ENCODE peak calls at places on chromosomes 6 and 20, in eight cellular contexts. A is cardiac muscle cell, J is suprapubic skin, P is fibroblast of mammary gland, F is endothelial cell of umbilical vein, N is brain microvascular endothelial cell, D is hepatocyte, W is IMR-90. S is an unnamed sample.

GRCh38 chr20:38139919-38140753 is 24.9 kb downstream of the TGM2 start:
- DNase-seq in P (no peak), A (no peak), D (peak), J (no peak), N (peak), F (peak), W (no peak), S (no peak)

GRCh38 chr20:24950836-24951525 is 1.9 kb downstream of the CST7 start:
- DNase-seq in N (no peak), W (no peak), A (no peak), F (no peak), D (no peak), J (no peak), P (no peak), S (no peak)

GRCh38 chr6:101666256-101666655 is 272.7 kb downstream of the GRIK2 start:
- DNase-seq in A (no peak), P (peak), J (no peak), W (peak), D (no peak), F (no peak), N (peak), S (no peak)

GRCh38 chr6:129590408-129591022 is 119.5 kb downstream of the ARHGAP18 start:
- DNase-seq in A (no peak), J (no peak), D (no peak), P (peak), W (peak), N (peak), F (peak), S (no peak)

GRCh38 chr6:166765234-166765541 is 138.1 kb upstream of the RPS6KA2 start:
- DNase-seq in J (no peak), D (no peak), N (no peak), A (no peak), F (no peak), W (no peak), P (no peak), S (no peak)

GRCh38 chr6:56938634-56939294 is 16.1 kb upstream of the BEND6 start:
- DNase-seq in W (peak), P (peak), N (peak), J (no peak), F (peak), D (peak), A (no peak), S (no peak)

GRCh38 chr20:55135923-55136322 is 660.5 kb downstream of the DOK5 start:
- DNase-seq in P (no peak), N (no peak), J (no peak), F (no peak), D (no peak), A (no peak), W (no peak), S (no peak)

GRCh38 chr6:12008366-12009179 is 3.5 kb upstream of the HIVEP1 start:
- DNase-seq in W (peak), A (peak), D (peak), F (peak), N (peak), P (peak), J (peak), S (peak)

GRCh38 chr6:138925806-138926205 is 62.2 kb downstream of the REPS1 start:
- DNase-seq in F (no peak), D (no peak), P (no peak), N (no peak), J (no peak), A (no peak), W (no peak), S (no peak)

GRCh38 chr6:36298037-36298436 is 28.2 kb downstream of the PNPLA1 start:
- DNase-seq in J (no peak), F (no peak), A (no peak), W (no peak), N (no peak), D (no peak), P (no peak), S (no peak)

GRCh38 chr6:105097288-105097687 is 82.5 kb downstream of the POPDC3 start:
- DNase-seq in P (no peak), A (no peak), F (no peak), W (no peak), N (no peak), D (no peak), J (no peak), S (no peak)

GRCh38 chr6:11810039-11810541 is 31.5 kb upstream of the ADTRP start:
- DNase-seq in N (peak), P (peak), A (peak), D (peak), W (peak), J (peak), F (peak), S (no peak)

GRCh38 chr20:49345538-49345937 is 67.7 kb upstream of the ZNFX1 start:
- DNase-seq in N (peak), A (no peak), D (no peak), J (peak), P (peak), F (no peak), W (peak), S (no peak)

GRCh38 chr20:36569847-36570429 is 3.5 kb upstream of the TGIF2 start:
- DNase-seq in J (no peak), P (peak), A (no peak), D (no peak), N (peak), W (peak), F (no peak), S (no peak)

GRCh38 chr6:11732036-11732545 is 46.5 kb downstream of the ADTRP start:
- DNase-seq in W (peak), F (no peak), A (no peak), N (peak), J (peak), P (peak), D (no peak), S (no peak)

GRCh38 chr6:139240161-139241010 is 51.4 kb downstream of the TXLNB start:
- DNase-seq in N (peak), D (peak), J (no peak), P (peak), W (peak), F (peak), A (no peak), S (no peak)

GRCh38 chr6:89974776-89975175 is 80.5 kb downstream of the GJA10 start:
- DNase-seq in W (no peak), J (no peak), P (no peak), N (no peak), F (no peak), D (no peak), A (peak), S (no peak)
- TF ChIP-seq CTCF in W (no peak), J (no peak), P (no peak), N (no peak), F (no peak), D (no peak), A (no peak), S (no peak)

DNA sequence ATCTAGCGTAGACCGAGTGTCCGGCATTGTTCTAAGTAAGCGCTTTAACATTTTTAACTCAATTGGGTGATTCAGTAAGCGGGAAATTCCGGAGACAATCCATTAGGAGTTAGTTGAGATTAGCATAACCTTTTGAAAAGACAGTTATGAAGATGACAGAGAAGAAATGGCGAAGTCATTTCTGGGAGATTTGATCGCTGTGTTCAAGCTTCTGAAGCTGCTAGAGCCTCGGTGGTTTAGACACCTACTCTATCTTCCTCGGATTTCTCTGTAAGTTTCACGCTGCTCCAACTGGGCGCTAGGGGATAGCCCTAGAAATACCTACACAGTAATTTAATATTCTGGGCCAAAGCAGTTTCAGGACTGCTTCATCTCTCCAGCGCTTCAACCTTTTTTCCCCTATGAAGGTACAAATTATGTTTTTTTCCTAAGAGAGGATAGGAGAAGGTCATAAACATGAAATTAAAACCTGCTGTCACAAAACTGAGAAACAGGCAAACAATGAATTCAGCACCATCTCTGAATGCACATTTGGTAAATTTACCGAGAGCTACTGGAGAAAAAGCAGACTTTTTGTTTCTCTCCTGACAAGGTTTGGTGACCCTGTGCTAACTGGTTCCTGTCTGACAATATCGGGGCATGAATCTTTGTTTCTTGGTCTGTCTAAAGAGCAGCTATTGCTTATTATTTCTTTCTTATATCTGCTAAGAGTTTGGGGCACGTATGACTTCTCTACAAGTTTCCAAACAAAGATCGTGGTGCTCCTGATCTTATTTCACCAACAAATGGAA is 22.4 kb downstream of the ZNF311 start:
- DNase-seq in D (peak), F (no peak), W (peak), A (peak), P (peak), N (peak), J (no peak), S (no peak)
- TF ChIP-seq CTCF in D (peak), F (peak), W (peak), A (peak), P (peak), N (peak), J (no peak), S (no peak)

GRCh38 chr20:50931306-50932015 is at the start of gene ADNP:
- DNase-seq in A (peak), F (peak), W (peak), D (peak), J (peak), P (peak), N (peak), S (no peak)
- TF ChIP-seq CTCF in A (peak), F (peak), W (peak), D (peak), J (peak), P (peak), N (peak), S (peak)

GRCh38 chr6:109372070-109372585 is 10.1 kb downstream of the CD164 start:
- DNase-seq in P (peak), J (no peak), W (no peak), F (no peak), N (no peak), A (no peak), D (no peak), S (no peak)

GRCh38 chr6:109373762-109374161 is 8.5 kb downstream of the CD164 start:
- DNase-seq in D (no peak), P (peak), W (no peak), N (no peak), A (no peak), F (no peak), J (no peak), S (no peak)

GRCh38 chr6:109370792-109371191 is 11.5 kb downstream of the CD164 start:
- DNase-seq in P (no peak), J (no peak), N (no peak), W (no peak), F (no peak), A (no peak), D (no peak), S (no peak)

GRCh38 chr6:109373333-109373732 is 8.9 kb downstream of the CD164 start:
- DNase-seq in N (no peak), A (no peak), P (no peak), W (no peak), D (no peak), J (no peak), F (no peak), S (no peak)

DNA sequence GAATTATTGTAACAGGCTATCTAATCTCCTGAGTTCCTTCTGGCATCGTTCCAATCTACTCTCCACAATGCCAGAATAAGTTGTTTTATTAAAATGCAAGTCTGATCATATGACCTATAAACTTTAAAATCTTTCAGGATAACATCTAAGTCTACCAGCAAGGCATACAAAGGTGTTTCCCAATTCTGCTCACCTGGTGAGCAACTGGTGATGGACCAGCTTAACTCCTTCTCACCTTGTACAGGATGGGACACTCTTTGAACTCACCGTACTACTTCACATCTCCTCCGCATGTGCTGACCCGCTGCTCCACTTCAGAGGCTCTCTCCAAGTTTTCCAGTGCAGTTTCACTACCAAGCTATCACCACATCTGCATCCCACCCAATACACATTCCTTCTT is 7.8 kb downstream of the CD164 start:
- DNase-seq in W (no peak), P (no peak), N (no peak), D (no peak), J (no peak), F (no peak), A (no peak), S (no peak)
- TF ChIP-seq CTCF in W (no peak), P (no peak), N (no peak), D (no peak), J (no peak), F (no peak), A (no peak), S (no peak)

DNA sequence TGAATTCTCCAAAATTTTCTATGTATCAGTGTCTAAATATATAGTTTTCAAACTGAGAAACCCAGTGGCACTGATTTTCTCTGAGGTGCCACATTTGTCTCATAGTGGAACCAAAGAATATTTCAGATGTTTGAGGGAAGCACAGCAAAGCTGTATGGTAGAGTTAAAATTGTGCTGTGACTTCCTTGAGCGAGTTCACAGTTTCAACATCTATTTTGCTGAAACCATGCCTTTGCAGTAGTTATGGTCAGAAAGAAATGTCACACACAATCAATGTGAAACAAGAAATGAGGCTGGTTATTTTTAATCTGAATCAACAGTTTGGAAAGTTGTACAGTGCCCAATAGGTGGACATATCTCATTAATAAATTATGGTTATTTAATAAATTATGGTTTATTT is 394.0 kb upstream of the SPTLC3 start:
- DNase-seq in A (no peak), J (no peak), N (no peak), P (no peak), F (no peak), W (no peak), D (no peak), S (no peak)
- TF ChIP-seq CTCF in A (no peak), J (no peak), N (no peak), P (no peak), F (no peak), W (no peak), D (no peak), S (no peak)

GRCh38 chr6:33851959-33852358 is 48.2 kb upstream of the MLN start:
- DNase-seq in J (no peak), N (no peak), A (peak), D (peak), W (no peak), F (no peak), P (peak), S (no peak)
- TF ChIP-seq CTCF in J (peak), N (peak), A (peak), D (peak), W (peak), F (peak), P (peak), S (peak)

GRCh38 chr20:34530342-34530741 is 14.1 kb downstream of the DYNLRB1 start:
- DNase-seq in J (peak), D (no peak), P (no peak), N (no peak), F (no peak), W (no peak), A (no peak), S (no peak)

GRCh38 chr20:34526466-34526865 is 10.2 kb downstream of the DYNLRB1 start:
- DNase-seq in W (peak), N (no peak), P (no peak), A (no peak), J (peak), F (no peak), D (no peak), S (no peak)

GRCh38 chr20:34527016-34527415 is 10.8 kb downstream of the DYNLRB1 start:
- DNase-seq in D (no peak), N (no peak), J (peak), W (no peak), F (no peak), A (no peak), P (no peak), S (no peak)

GRCh38 chr20:34529742-34530141 is 13.5 kb downstream of the DYNLRB1 start:
- DNase-seq in W (no peak), P (no peak), D (no peak), A (no peak), F (no peak), N (no peak), J (peak), S (no peak)

GRCh38 chr20:34528921-34529297 is 12.7 kb downstream of the DYNLRB1 start:
- DNase-seq in W (no peak), N (no peak), D (no peak), F (peak), J (peak), A (no peak), P (no peak), S (no peak)
- TF ChIP-seq CTCF in W (no peak), N (no peak), D (no peak), F (no peak), J (no peak), A (no peak), P (no peak), S (no peak)

GRCh38 chr6:154500769-154501171 is 9.7 kb downstream of the CNKSR3 start:
- DNase-seq in N (no peak), D (peak), A (peak), P (no peak), J (no peak), W (no peak), F (peak), S (no peak)
- TF ChIP-seq CTCF in N (peak), D (peak), A (peak), P (peak), J (peak), W (peak), F (peak), S (peak)